ENCODE peak calls at places on chromosomes 13 and 19, in six cellular contexts. One of them, this sample, is unnamed.

GRCh38 chr13:111399776-111400505 is 79.5 kb downstream of the TEX29 start:
- DNase-seq in stimulated activated CD4-positive, alpha-beta T cell treated with anti-CD3 and anti-CD28 coated beads, Interleukin-2, amount 100 ng/mL, for 48 hours: no peak
- DNase-seq in cardiac muscle cell: no peak
- DNase-seq in non-pigmented ciliary epithelial cell: no peak
- DNase-seq in cerebellum: no peak
- DNase-seq in fibroblast of the aortic adventitia: no peak
- DNase-seq in this sample: no peak

GRCh38 chr13:48334534-48335127 is 31.1 kb downstream of the RB1 start:
- DNase-seq in stimulated activated CD4-positive, alpha-beta T cell treated with anti-CD3 and anti-CD28 coated beads, Interleukin-2, amount 100 ng/mL, for 48 hours: no peak
- DNase-seq in cardiac muscle cell: peak; percentile 61
- DNase-seq in non-pigmented ciliary epithelial cell: no peak
- DNase-seq in cerebellum: peak; percentile 23
- DNase-seq in fibroblast of the aortic adventitia: peak; percentile 70
- DNase-seq in this sample: peak; percentile 66

GRCh38 chr13:79432992-79433391 is 26.9 kb upstream of the RBM26 start:
- DNase-seq in stimulated activated CD4-positive, alpha-beta T cell treated with anti-CD3 and anti-CD28 coated beads, Interleukin-2, amount 100 ng/mL, for 48 hours: no peak
- DNase-seq in cardiac muscle cell: no peak
- DNase-seq in non-pigmented ciliary epithelial cell: no peak
- DNase-seq in cerebellum: no peak
- DNase-seq in fibroblast of the aortic adventitia: no peak
- DNase-seq in this sample: no peak

GRCh38 chr13:36212789-36213188 is 1.6 kb downstream of the SOHLH2 start:
- DNase-seq in stimulated activated CD4-positive, alpha-beta T cell treated with anti-CD3 and anti-CD28 coated beads, Interleukin-2, amount 100 ng/mL, for 48 hours: no peak
- DNase-seq in cardiac muscle cell: peak; percentile 6
- DNase-seq in non-pigmented ciliary epithelial cell: no peak
- DNase-seq in cerebellum: no peak
- DNase-seq in fibroblast of the aortic adventitia: no peak
- DNase-seq in this sample: no peak

GRCh38 chr19:52665529-52665928 is 27.4 kb upstream of the ZNF83 start:
- DNase-seq in stimulated activated CD4-positive, alpha-beta T cell treated with anti-CD3 and anti-CD28 coated beads, Interleukin-2, amount 100 ng/mL, for 48 hours: no peak
- DNase-seq in cardiac muscle cell: no peak
- DNase-seq in non-pigmented ciliary epithelial cell: peak; percentile 43
- DNase-seq in cerebellum: no peak
- DNase-seq in fibroblast of the aortic adventitia: no peak
- DNase-seq in this sample: no peak

GRCh38 chr13:41263261-41263971 is at the start of gene MTRF1:
- DNase-seq in stimulated activated CD4-positive, alpha-beta T cell treated with anti-CD3 and anti-CD28 coated beads, Interleukin-2, amount 100 ng/mL, for 48 hours: peak; percentile 65
- DNase-seq in cardiac muscle cell: peak; percentile 83
- DNase-seq in non-pigmented ciliary epithelial cell: no peak
- DNase-seq in cerebellum: peak; percentile 92
- DNase-seq in fibroblast of the aortic adventitia: peak; percentile 79
- DNase-seq in this sample: peak; percentile 94

GRCh38 chr19:38376576-38376975 is 2.2 kb downstream of the PSMD8 start:
- DNase-seq in stimulated activated CD4-positive, alpha-beta T cell treated with anti-CD3 and anti-CD28 coated beads, Interleukin-2, amount 100 ng/mL, for 48 hours: no peak
- DNase-seq in cardiac muscle cell: no peak
- DNase-seq in non-pigmented ciliary epithelial cell: no peak
- DNase-seq in cerebellum: no peak
- DNase-seq in fibroblast of the aortic adventitia: no peak
- DNase-seq in this sample: no peak

GRCh38 chr13:111313911-111314425 is 6.5 kb upstream of the TEX29 start:
- DNase-seq in stimulated activated CD4-positive, alpha-beta T cell treated with anti-CD3 and anti-CD28 coated beads, Interleukin-2, amount 100 ng/mL, for 48 hours: no peak
- DNase-seq in cardiac muscle cell: no peak
- DNase-seq in non-pigmented ciliary epithelial cell: no peak
- DNase-seq in cerebellum: no peak
- DNase-seq in fibroblast of the aortic adventitia: no peak
- DNase-seq in this sample: no peak

GRCh38 chr13:35720690-35721554 is 244.4 kb upstream of the MAB21L1 start:
- DNase-seq in stimulated activated CD4-positive, alpha-beta T cell treated with anti-CD3 and anti-CD28 coated beads, Interleukin-2, amount 100 ng/mL, for 48 hours: peak; percentile 33
- DNase-seq in cardiac muscle cell: peak; percentile 71
- DNase-seq in non-pigmented ciliary epithelial cell: no peak
- DNase-seq in cerebellum: peak; percentile 74
- DNase-seq in fibroblast of the aortic adventitia: peak; percentile 57
- DNase-seq in this sample: peak; percentile 71

GRCh38 chr13:42275098-42275471 is 3.1 kb downstream of the AKAP11 start:
- DNase-seq in stimulated activated CD4-positive, alpha-beta T cell treated with anti-CD3 and anti-CD28 coated beads, Interleukin-2, amount 100 ng/mL, for 48 hours: no peak
- DNase-seq in cardiac muscle cell: no peak
- DNase-seq in non-pigmented ciliary epithelial cell: no peak
- DNase-seq in cerebellum: no peak
- DNase-seq in fibroblast of the aortic adventitia: peak; percentile 25
- DNase-seq in this sample: no peak

GRCh38 chr19:55248166-55248675 is 10.6 kb downstream of the PPP6R1 start:
- DNase-seq in stimulated activated CD4-positive, alpha-beta T cell treated with anti-CD3 and anti-CD28 coated beads, Interleukin-2, amount 100 ng/mL, for 48 hours: no peak
- DNase-seq in cardiac muscle cell: no peak
- DNase-seq in non-pigmented ciliary epithelial cell: no peak
- DNase-seq in cerebellum: no peak
- DNase-seq in fibroblast of the aortic adventitia: no peak
- DNase-seq in this sample: no peak

GRCh38 chr19:30692517-30692870 is 320.3 kb downstream of the ZNF536 start:
- DNase-seq in stimulated activated CD4-positive, alpha-beta T cell treated with anti-CD3 and anti-CD28 coated beads, Interleukin-2, amount 100 ng/mL, for 48 hours: no peak
- DNase-seq in cardiac muscle cell: peak; percentile 4
- DNase-seq in non-pigmented ciliary epithelial cell: no peak
- DNase-seq in cerebellum: peak; percentile 19
- DNase-seq in fibroblast of the aortic adventitia: no peak
- DNase-seq in this sample: no peak

GRCh38 chr13:73179906-73180305 is 121.1 kb downstream of the KLF5 start:
- DNase-seq in stimulated activated CD4-positive, alpha-beta T cell treated with anti-CD3 and anti-CD28 coated beads, Interleukin-2, amount 100 ng/mL, for 48 hours: no peak
- DNase-seq in cardiac muscle cell: no peak
- DNase-seq in non-pigmented ciliary epithelial cell: no peak
- DNase-seq in cerebellum: no peak
- DNase-seq in fibroblast of the aortic adventitia: no peak
- DNase-seq in this sample: no peak

This sample was measured in G401.